ENCODE peak calls at places on chromosomes 1 and 21, in four cellular contexts. Z is colonic mucosa, A is psoas muscle, K is lower lobe of right lung. N is an unnamed sample.

GRCh38 chr1:9410737-9411297 is 118.1 kb downstream of the SPSB1 start:
- DNase-seq in Z (no peak), A (no peak), K (no peak), N (peak; percentile 93)

GRCh38 chr1:55140137-55140536 is 75.0 kb downstream of the USP24 start:
- DNase-seq in Z (no peak), A (no peak), K (no peak), N (no peak)

GRCh38 chr1:164101802-164102201 is 457.2 kb upstream of the PBX1 start:
- DNase-seq in Z (no peak), A (no peak), K (no peak), N (no peak)

GRCh38 chr1:151060241-151061011 is at the start of gene MLLT11:
- DNase-seq in Z (peak; percentile 45), A (no peak), K (no peak), N (no peak)

GRCh38 chr21:38956791-38957571 is 151.3 kb downstream of the ETS2 start:
- DNase-seq in Z (peak; percentile 68), A (no peak), K (peak; percentile 58), N (no peak)

GRCh38 chr1:231550448-231550781 is 21.9 kb downstream of the TSNAX start:
- DNase-seq in Z (no peak), A (no peak), K (no peak), N (peak; percentile 40)

GRCh38 chr1:155893389-155894142 is 17.6 kb downstream of the RIT1 start:
- DNase-seq in Z (no peak), A (no peak), K (no peak), N (no peak)

GRCh38 chr1:180609643-180610555 is 21.9 kb upstream of the XPR1 start:
- DNase-seq in Z (no peak), A (peak; percentile 58), K (no peak), N (no peak)

GRCh38 chr1:213094446-213094845 is 43.4 kb downstream of the RPS6KC1 start:
- DNase-seq in Z (no peak), A (no peak), K (no peak), N (no peak)

GRCh38 chr1:24337455-24337854 is 18.3 kb downstream of the GRHL3 start:
- DNase-seq in Z (no peak), A (peak; percentile 28), K (no peak), N (no peak)

GRCh38 chr1:159088566-159089183 is 12.1 kb upstream of the AIM2 start:
- DNase-seq in Z (no peak), A (no peak), K (no peak), N (no peak)

GRCh38 chr21:38326899-38327298 is 70.1 kb downstream of the KCNJ15 start:
- DNase-seq in Z (no peak), A (no peak), K (no peak), N (no peak)

GRCh38 chr1:236425031-236425663 is 31.1 kb downstream of the EDARADD start:
- DNase-seq in Z (no peak), A (no peak), K (no peak), N (peak; percentile 83)

GRCh38 chr1:15985611-15986272 is 9.8 kb upstream of the ZBTB17 start:
- DNase-seq in Z (no peak), A (no peak), K (no peak), N (no peak)

GRCh38 chr1:1292851-1293250 is 12.6 kb downstream of the SCNN1D start:
- DNase-seq in Z (no peak), A (peak; percentile 51), K (no peak), N (no peak)

GRCh38 chr1:67429011-67429527 is 1.1 kb downstream of the SERBP1 start:
- DNase-seq in Z (peak; percentile 28), A (no peak), K (no peak), N (peak; percentile 57)

GRCh38 chr1:27372808-27373690 is 1.6 kb downstream of the FCN3 start:
- DNase-seq in Z (no peak), A (no peak), K (no peak), N (no peak)
- H3K4me3 ChIP-seq in Z (no peak overlapping the region), A (no peak overlapping the region), K (peak overlapping the region; percentile 47), N (no peak overlapping the region)

GRCh38 chr21:42109473-42109872 is 38.4 kb downstream of the UMODL1 start:
- DNase-seq in Z (no peak), A (peak; percentile 27), K (no peak), N (no peak)

GRCh38 chr21:42108554-42108885 is 37.4 kb downstream of the UMODL1 start:
- DNase-seq in Z (no peak), A (peak; percentile 28), K (peak; percentile 31), N (no peak)

GRCh38 chr21:42107177-42107880 is 36.2 kb downstream of the UMODL1 start:
- DNase-seq in Z (no peak), A (no peak), K (peak; percentile 37), N (no peak)

GRCh38 chr21:42108941-42109340 is 37.8 kb downstream of the UMODL1 start:
- DNase-seq in Z (no peak), A (peak; percentile 32), K (no peak), N (no peak)

DNA sequence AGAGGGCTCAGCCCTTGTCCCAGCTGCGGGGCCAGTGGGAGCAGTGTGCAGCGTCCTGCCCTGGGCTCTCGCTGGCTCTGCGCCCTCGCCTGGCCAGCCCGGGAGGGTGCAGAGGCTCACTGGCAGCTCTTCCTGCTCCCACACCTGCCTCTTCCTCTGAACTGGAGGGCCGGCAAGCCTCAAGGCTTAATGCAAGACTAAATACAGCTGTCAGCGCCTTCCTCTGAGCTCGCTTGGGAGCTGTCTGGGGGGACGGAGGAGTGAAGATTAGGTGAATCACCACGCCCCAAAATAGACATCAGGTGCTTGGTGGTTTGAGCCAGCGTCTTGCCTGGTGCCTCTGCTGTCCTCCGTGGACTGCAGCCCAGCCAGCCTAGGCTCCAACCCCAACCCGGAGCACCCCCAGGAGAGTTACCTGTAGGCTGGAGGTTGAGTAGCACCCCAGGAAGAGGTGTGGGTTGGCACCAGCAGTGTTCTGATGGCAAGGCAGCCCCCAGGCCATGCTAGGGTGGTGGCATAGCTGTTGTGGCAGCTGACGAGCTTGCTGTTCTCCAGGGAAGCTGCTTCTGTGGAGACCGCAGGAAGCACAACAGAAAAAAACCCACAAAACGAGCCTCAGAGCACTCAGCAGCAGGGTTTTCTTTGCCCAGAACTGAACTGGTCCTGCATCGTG is 36.9 kb downstream of the UMODL1 start:
- DNase-seq in Z (peak; percentile 65), A (peak; percentile 63), K (peak; percentile 79), N (peak; percentile 88)
- TF ChIP-seq CTCF in Z (peak; percentile 73), A (peak; percentile 56), K (peak; percentile 87), N (peak; percentile 96)

GRCh38 chr1:152109231-152109997 is 5.8 kb downstream of the TCHH start:
- DNase-seq in Z (peak; percentile 18), A (no peak), K (no peak), N (no peak)

GRCh38 chr1:152107289-152107983 is 7.8 kb downstream of the TCHH start:
- DNase-seq in Z (peak; percentile 16), A (no peak), K (no peak), N (no peak)

GRCh38 chr1:152109998-152110294 is 5.3 kb downstream of the TCHH start:
- DNase-seq in Z (no peak), A (no peak), K (no peak), N (no peak)

GRCh38 chr1:152108899-152109222 is 6.4 kb downstream of the TCHH start:
- DNase-seq in Z (peak; percentile 20), A (no peak), K (no peak), N (no peak)

DNA sequence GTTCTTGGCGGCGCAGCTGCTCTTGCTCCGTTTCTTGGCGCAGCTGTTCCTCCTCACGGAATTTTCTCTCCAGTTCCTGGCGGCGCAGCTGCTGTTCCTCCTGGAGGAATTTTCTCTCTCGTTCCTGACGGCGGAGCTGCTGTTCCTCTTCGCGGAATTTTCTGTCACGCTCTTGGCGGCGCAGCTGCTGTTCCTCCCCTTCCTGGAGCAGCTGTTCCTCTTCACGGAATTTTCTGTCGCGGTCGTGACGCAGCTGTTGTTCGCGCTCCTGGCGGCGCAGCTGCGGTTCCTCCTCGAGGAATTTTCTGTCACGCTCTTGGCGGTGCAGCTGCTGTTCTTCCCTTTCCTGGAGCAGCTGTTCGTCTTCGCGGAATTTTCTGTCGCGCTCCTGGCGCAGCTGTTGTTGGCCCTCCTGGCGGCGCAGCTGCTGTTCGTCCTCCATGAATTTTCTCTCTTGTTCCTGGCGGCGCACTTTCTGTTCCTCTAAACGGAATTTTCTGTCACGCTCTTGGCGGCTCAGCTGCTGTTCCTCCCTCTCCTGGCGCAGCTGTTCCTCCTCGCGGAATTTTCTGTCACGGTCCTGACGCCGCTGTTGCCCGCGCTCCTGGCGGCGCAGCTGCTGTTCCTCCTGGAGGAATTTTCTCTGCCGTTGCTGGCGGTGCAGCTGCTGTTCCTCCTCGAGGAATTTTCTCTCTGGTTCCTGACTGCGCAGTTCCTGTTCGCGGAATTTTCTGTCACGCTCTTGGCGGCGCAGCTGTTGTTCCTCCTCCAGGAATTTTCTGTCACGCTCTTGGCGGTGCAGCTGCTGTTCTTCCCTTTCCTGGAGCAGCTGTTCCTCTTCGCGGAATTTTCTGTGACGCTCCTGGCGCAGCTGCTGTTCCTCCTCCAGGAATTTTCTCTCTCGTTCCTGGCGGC is 7.0 kb downstream of the TCHH start:
- DNase-seq in Z (peak; percentile 44), A (no peak), K (no peak), N (no peak)
- H3K4me3 ChIP-seq in Z (peak overlapping the region; percentile 25), A (peak overlapping the region; percentile 34), K (peak overlapping the region; percentile 61), N (no peak overlapping the region)

GRCh38 chr1:91152331-91152730 is 130.5 kb upstream of the ZNF644 start:
- DNase-seq in Z (no peak), A (no peak), K (no peak), N (no peak)

GRCh38 chr1:91151702-91152101 is 129.9 kb upstream of the ZNF644 start:
- DNase-seq in Z (no peak), A (no peak), K (no peak), N (no peak)

DNA sequence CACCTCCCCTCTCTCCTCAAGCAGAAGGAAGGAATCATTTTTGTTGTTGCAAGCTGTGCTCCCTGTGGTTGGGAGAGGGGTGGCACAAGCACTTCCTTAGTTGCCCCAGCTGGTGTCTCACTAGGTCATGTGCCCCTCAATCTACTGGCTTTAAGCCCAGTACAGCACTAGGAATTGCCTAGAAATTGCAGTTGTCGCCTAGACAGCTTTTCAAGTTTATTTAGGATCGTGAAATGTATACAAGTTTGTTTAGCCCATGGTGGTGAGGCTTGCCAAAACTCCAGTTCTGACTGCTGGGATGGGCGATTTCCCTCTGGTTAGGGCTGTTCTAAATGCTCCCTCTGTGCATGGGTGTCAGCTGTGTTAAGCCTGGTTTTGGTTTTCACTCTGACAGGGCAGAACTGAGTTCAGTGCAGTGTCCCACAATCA is 126.8 kb upstream of the ZNF644 start:
- DNase-seq in Z (no peak), A (no peak), K (no peak), N (no peak)
- TF ChIP-seq CTCF in Z (no peak), A (no peak), K (no peak), N (no peak)